ENCODE peak calls at places on chromosomes 4 and X, in six cellular contexts. J is aorta, D is suprapubic skin, C is A549, S is tibial artery, V is stomach. X is an unnamed sample.

GRCh38 chrX:41475166-41475565 is 28.0 kb downstream of the NYX start:
- DNase-seq in J (no peak), D (no peak), C (no peak), S (no peak), V (no peak), X (no peak)

GRCh38 chr4:125582302-125582701 is 267.5 kb downstream of the FAT4 start:
- DNase-seq in J (no peak), D (no peak), C (no peak), S (no peak), V (no peak), X (no peak)

GRCh38 chr4:6890358-6890757 is 19.3 kb upstream of the TBC1D14 start:
- DNase-seq in J (no peak), D (no peak), C (no peak), S (no peak), V (no peak), X (no peak)

GRCh38 chrX:119655125-119655524 is 37.8 kb downstream of the SEPTIN6 start:
- DNase-seq in J (no peak), D (no peak), C (no peak), S (no peak), V (no peak), X (no peak)

GRCh38 chr4:152283806-152284470 is 252.0 kb downstream of the FBXW7 start:
- DNase-seq in J (no peak), D (no peak), C (no peak), S (no peak), V (no peak), X (no peak)

GRCh38 chr4:73777612-73778011 is 37.2 kb downstream of the CXCL8 start:
- DNase-seq in J (no peak), D (no peak), C (no peak), S (no peak), V (no peak), X (no peak)

GRCh38 chr4:52198356-52198755 is 147.3 kb downstream of the SPATA18 start:
- DNase-seq in J (no peak), D (no peak), C (no peak), S (no peak), V (no peak), X (no peak)

GRCh38 chr4:164012396-164013027 is 518.0 kb downstream of the TMA16 start:
- DNase-seq in J (no peak), D (no peak), C (no peak), S (no peak), V (peak; percentile 48), X (no peak)

GRCh38 chr4:56786955-56787354 is 34.5 kb downstream of the SPINK2 start:
- DNase-seq in J (no peak), D (no peak), C (no peak), S (no peak), V (peak; percentile 28), X (no peak)

GRCh38 chr4:183183906-183184535 is 85.0 kb downstream of the WWC2 start:
- DNase-seq in J (no peak), D (no peak), C (no peak), S (no peak), V (no peak), X (no peak)

GRCh38 chrX:41616935-41617334 is 71.8 kb upstream of the GPR34 start:
- DNase-seq in J (no peak), D (no peak), C (no peak), S (no peak), V (no peak), X (no peak)

GRCh38 chrX:104921606-104922205 is 298.8 kb downstream of the TEX13A start:
- DNase-seq in J (peak; percentile 33), D (no peak), C (no peak), S (no peak), V (no peak), X (no peak)

GRCh38 chr4:128309585-128309984 is 22.0 kb upstream of the PGRMC2 start:
- DNase-seq in J (no peak), D (no peak), C (no peak), S (no peak), V (no peak), X (no peak)

GRCh38 chrX:136858007-136858756 is 22.3 kb downstream of the RBMX start:
- DNase-seq in J (no peak), D (no peak), C (no peak), S (no peak), V (no peak), X (no peak)

GRCh38 chr4:85607624-85608023 is 132.7 kb downstream of the ARHGAP24 start:
- DNase-seq in J (no peak), D (no peak), C (no peak), S (no peak), V (peak; percentile 33), X (no peak)
- H3K27ac ChIP-seq in J (no peak overlapping the region), D (no peak overlapping the region), C (no peak overlapping the region), S (no peak overlapping the region), V (no peak overlapping the region), X (no peak overlapping the region)

GRCh38 chrX:151738751-151739150 is 4.2 kb downstream of the CNGA2 start:
- DNase-seq in J (no peak), D (no peak), C (no peak), S (no peak), V (peak; percentile 17), X (no peak)
- H3K27ac ChIP-seq in J (no peak overlapping the region), D (no peak overlapping the region), C (no peak overlapping the region), S (no peak overlapping the region), V (no peak overlapping the region), X (no peak overlapping the region)

DNA sequence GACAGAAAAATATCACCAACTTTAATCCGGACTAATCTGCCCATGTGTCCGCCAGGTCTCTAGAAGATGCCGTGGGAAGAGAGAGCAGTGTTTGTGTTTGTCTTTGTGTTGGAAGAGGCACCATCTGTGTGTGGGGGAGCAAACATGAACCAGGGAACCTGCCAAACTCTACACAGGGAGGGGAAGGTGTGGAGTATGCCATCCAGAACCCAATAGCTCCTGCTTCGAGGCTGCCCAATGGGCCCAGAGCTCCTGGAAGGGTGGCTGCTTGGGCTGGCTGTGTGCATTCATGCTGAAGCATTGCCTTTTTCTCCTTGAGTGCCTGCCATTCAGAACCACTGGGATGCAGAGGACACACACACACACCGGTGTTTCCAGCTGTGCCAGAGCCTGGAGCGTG is 536.2 kb downstream of the MID1IP1 start:
- DNase-seq in J (no peak), D (no peak), C (no peak), S (no peak), V (no peak), X (no peak)
- H3K27ac ChIP-seq in J (no peak overlapping the region), D (no peak overlapping the region), C (no peak overlapping the region), S (peak overlapping the region; percentile 49), V (peak overlapping the region; percentile 59), X (peak overlapping the region; percentile 26)

GRCh38 chr4:26887143-26887542 is 26.5 kb downstream of the STIM2 start:
- DNase-seq in J (no peak), D (no peak), C (no peak), S (no peak), V (no peak), X (no peak)
- H3K27ac ChIP-seq in J (no peak overlapping the region), D (no peak overlapping the region), C (no peak overlapping the region), S (no peak overlapping the region), V (no peak overlapping the region), X (no peak overlapping the region)

GRCh38 chr4:41752081-41752836 is 3.7 kb upstream of the PHOX2B start:
- DNase-seq in J (no peak), D (no peak), C (no peak), S (no peak), V (no peak), X (no peak)
- H3K27ac ChIP-seq in J (no peak overlapping the region), D (no peak overlapping the region), C (no peak overlapping the region), S (no peak overlapping the region), V (no peak overlapping the region), X (no peak overlapping the region)

DNA sequence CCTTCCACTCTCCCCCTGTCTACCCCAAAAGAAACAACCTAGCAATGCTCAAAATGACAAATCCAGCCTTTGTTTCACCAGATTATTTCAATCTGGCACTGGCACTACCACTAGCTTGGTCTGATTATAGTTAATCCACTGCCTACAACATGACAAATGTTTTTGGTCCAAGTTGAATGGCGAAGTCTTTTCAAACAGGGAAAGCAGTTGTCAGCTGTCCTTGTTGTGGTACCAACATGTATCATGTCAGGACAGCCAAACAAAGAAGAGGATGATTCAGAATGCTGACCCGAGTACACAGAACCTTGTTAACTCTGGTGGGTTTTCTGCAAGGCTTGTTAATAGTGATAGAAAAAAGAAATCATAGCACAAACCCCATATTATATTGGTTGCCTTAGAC is 160.8 kb upstream of the ANK2 start:
- DNase-seq in J (no peak), D (no peak), C (no peak), S (no peak), V (no peak), X (no peak)
- H3K27ac ChIP-seq in J (no peak overlapping the region), D (no peak overlapping the region), C (no peak overlapping the region), S (no peak overlapping the region), V (no peak overlapping the region), X (peak overlapping the region; percentile 79)

GRCh38 chrX:3518870-3519269 is 172.4 kb upstream of the MXRA5 start:
- DNase-seq in J (peak; percentile 71), D (no peak), C (peak; percentile 31), S (peak; percentile 37), V (peak; percentile 25), X (no peak)
- H3K27ac ChIP-seq in J (no peak overlapping the region), D (no peak overlapping the region), C (no peak overlapping the region), S (no peak overlapping the region), V (no peak overlapping the region), X (no peak overlapping the region)

GRCh38 chr4:145883173-145883572 is 55.5 kb downstream of the ZNF827 start:
- DNase-seq in J (no peak), D (no peak), C (no peak), S (no peak), V (no peak), X (no peak)

GRCh38 chr4:145882594-145882993 is 56.0 kb downstream of the ZNF827 start:
- DNase-seq in J (no peak), D (no peak), C (no peak), S (no peak), V (no peak), X (peak; percentile 72)

GRCh38 chr4:145881991-145882390 is 56.6 kb downstream of the ZNF827 start:
- DNase-seq in J (no peak), D (no peak), C (no peak), S (no peak), V (peak; percentile 88), X (no peak)

GRCh38 chr4:145880355-145880960 is 58.2 kb downstream of the ZNF827 start:
- DNase-seq in J (no peak), D (no peak), C (no peak), S (no peak), V (no peak), X (no peak)

GRCh38 chr4:145881585-145881984 is 57.0 kb downstream of the ZNF827 start:
- DNase-seq in J (no peak), D (no peak), C (no peak), S (no peak), V (no peak), X (no peak)
- H3K27ac ChIP-seq in J (peak overlapping the region; percentile 5), D (no peak overlapping the region), C (no peak overlapping the region), S (peak overlapping the region; percentile 15), V (peak overlapping the region; percentile 65), X (peak overlapping the region; percentile 93)

GRCh38 chrX:39688219-39688575 is 409.6 kb downstream of the BCOR start:
- DNase-seq in J (no peak), D (no peak), C (no peak), S (no peak), V (no peak), X (no peak)
- H3K27ac ChIP-seq in J (no peak overlapping the region), D (no peak overlapping the region), C (peak overlapping the region; percentile 95), S (peak overlapping the region; percentile 75), V (no peak overlapping the region), X (peak overlapping the region; percentile 76)